ENCODE peak calls at places on chromosomes 3 and 15, in four cellular contexts. X, E, F and H are unnamed samples.

GRCh38 chr3:126537730-126538281 is 13.9 kb downstream of the CHST13 start:
- DNase-seq in E (no peak), F (no peak), X (peak), H (no peak)

GRCh38 chr3:143627336-143627735 is 220.9 kb downstream of the SLC9A9 start:
- DNase-seq in X (no peak), F (no peak), E (no peak), H (no peak)

GRCh38 chr3:191236635-191237034 is 37.6 kb downstream of the OSTN start:
- DNase-seq in F (no peak), E (no peak), X (no peak), H (no peak)

GRCh38 chr3:12479919-12480425 is 4.3 kb upstream of the TSEN2 start:
- DNase-seq in X (no peak), F (peak), E (no peak), H (peak)

GRCh38 chr3:81998139-81998755 is 236.8 kb upstream of the GBE1 start:
- DNase-seq in F (no peak), E (no peak), X (no peak), H (no peak)

GRCh38 chr15:74365619-74366445 is 1.6 kb downstream of the CYP11A1 start:
- DNase-seq in E (no peak), X (peak), F (no peak), H (no peak)

GRCh38 chr3:154137036-154137435 is 15.8 kb downstream of the ARHGEF26 start:
- DNase-seq in X (no peak), F (no peak), E (no peak), H (no peak)

GRCh38 chr3:157239082-157239704 is 79.2 kb upstream of the CCNL1 start:
- DNase-seq in X (peak), F (peak), E (peak), H (peak)

GRCh38 chr3:196111939-196112386 is 30.1 kb upstream of the TFRC start:
- DNase-seq in E (peak), F (no peak), X (no peak), H (no peak)

GRCh38 chr3:3705090-3705775 is 94.0 kb upstream of the LRRN1 start:
- DNase-seq in X (peak), F (peak), E (no peak), H (peak)

GRCh38 chr3:143531101-143531500 is 317.2 kb downstream of the SLC9A9 start:
- DNase-seq in X (no peak), E (no peak), F (no peak), H (no peak)

GRCh38 chr3:155352900-155353490 is 59.5 kb upstream of the STRIT1 start:
- DNase-seq in F (peak), X (no peak), E (no peak), H (peak)

GRCh38 chr3:54517424-54517823 is 395.1 kb downstream of the CACNA2D3 start:
- DNase-seq in E (no peak), X (no peak), F (no peak), H (no peak)

GRCh38 chr15:23467110-23467600 is 20.1 kb upstream of the GOLGA6L2 start:
- DNase-seq in F (peak), E (no peak), X (no peak), H (peak)

GRCh38 chr3:50655009-50655830 is 19.5 kb upstream of the DOCK3 start:
- DNase-seq in X (no peak), F (no peak), E (no peak), H (no peak)

GRCh38 chr3:23713641-23714040 is 92.1 kb upstream of the UBE2E1 start:
- DNase-seq in X (no peak), E (no peak), F (no peak), H (no peak)